ENCODE peak calls at places on chromosome 3, in five cellular contexts. S is retinal pigment epithelial cell, Z is ovary, A is HCT116, I is AG09309. R is an unnamed sample.

GRCh38 chr3:39104961-39105686 is 2.3 kb downstream of the GORASP1 start:
- DNase-seq in S (no peak), Z (no peak), A (no peak), I (no peak), R (no peak)

GRCh38 chr3:50435382-50435781 is 68.1 kb downstream of the CACNA2D2 start:
- DNase-seq in S (no peak), Z (no peak), A (no peak), I (no peak), R (no peak)

GRCh38 chr3:9704343-9705322 is 1.0 kb downstream of the CPNE9 start:
- DNase-seq in S (no peak), Z (no peak), A (no peak), I (no peak), R (no peak)

GRCh38 chr3:57500506-57500905 is 43.6 kb downstream of the DNAH12 start:
- DNase-seq in S (no peak), Z (no peak), A (no peak), I (no peak), R (no peak)

GRCh38 chr3:129317876-129318275 is 39.2 kb downstream of the HMCES start:
- DNase-seq in S (no peak), Z (no peak), A (no peak), I (no peak), R (no peak)

GRCh38 chr3:190089711-190090110 is 31.0 kb downstream of the P3H2 start:
- DNase-seq in S (no peak), Z (no peak), A (no peak), I (no peak), R (no peak)

GRCh38 chr3:44902628-44903027 is 28.2 kb downstream of the TGM4 start:
- DNase-seq in S (no peak), Z (no peak), A (no peak), I (no peak), R (no peak)

GRCh38 chr3:59750391-59750790 is 700.6 kb upstream of the CFAP20DC start:
- DNase-seq in S (no peak), Z (no peak), A (no peak), I (no peak), R (no peak)

GRCh38 chr3:36944012-36944640 is 728 bp downstream of the TRANK1 start:
- DNase-seq in S (no peak), Z (peak), A (no peak), I (no peak), R (peak)

GRCh38 chr3:14549256-14549931 is 9.3 kb upstream of the GRIP2 start:
- DNase-seq in S (no peak), Z (no peak), A (peak), I (no peak), R (no peak)

GRCh38 chr3:135085696-135086436 is 290.8 kb downstream of the EPHB1 start:
- DNase-seq in S (no peak), Z (no peak), A (no peak), I (no peak), R (no peak)

GRCh38 chr3:135091956-135092355 is 296.9 kb downstream of the EPHB1 start:
- DNase-seq in S (no peak), Z (no peak), A (no peak), I (no peak), R (peak)

GRCh38 chr3:135090020-135090717 is 295.1 kb downstream of the EPHB1 start:
- DNase-seq in S (no peak), Z (no peak), A (no peak), I (no peak), R (no peak)

GRCh38 chr3:135093121-135093520 is 298.1 kb downstream of the EPHB1 start:
- DNase-seq in S (no peak), Z (no peak), A (no peak), I (no peak), R (no peak)

GRCh38 chr3:135089451-135089850 is 294.4 kb downstream of the EPHB1 start:
- DNase-seq in S (no peak), Z (no peak), A (no peak), I (no peak), R (no peak)
- H3K4me3 ChIP-seq in S (no peak), Z (no peak), A (no peak), I (no peak), R (no peak)

GRCh38 chr3:42755681-42756578 is 17.1 kb downstream of the CCDC13 start:
- DNase-seq in S (no peak), Z (no peak), A (no peak), I (no peak), R (no peak)
- TF ChIP-seq CTCF in S (peak), Z (no peak), A (peak), I (peak), R (peak)

GRCh38 chr3:153426344-153426743 is 264.3 kb downstream of the RAP2B start:
- DNase-seq in S (no peak), Z (no peak), A (no peak), I (no peak), R (no peak)
- H3K4me3 ChIP-seq in S (no peak), Z (no peak), A (no peak), I (no peak), R (no peak)

DNA sequence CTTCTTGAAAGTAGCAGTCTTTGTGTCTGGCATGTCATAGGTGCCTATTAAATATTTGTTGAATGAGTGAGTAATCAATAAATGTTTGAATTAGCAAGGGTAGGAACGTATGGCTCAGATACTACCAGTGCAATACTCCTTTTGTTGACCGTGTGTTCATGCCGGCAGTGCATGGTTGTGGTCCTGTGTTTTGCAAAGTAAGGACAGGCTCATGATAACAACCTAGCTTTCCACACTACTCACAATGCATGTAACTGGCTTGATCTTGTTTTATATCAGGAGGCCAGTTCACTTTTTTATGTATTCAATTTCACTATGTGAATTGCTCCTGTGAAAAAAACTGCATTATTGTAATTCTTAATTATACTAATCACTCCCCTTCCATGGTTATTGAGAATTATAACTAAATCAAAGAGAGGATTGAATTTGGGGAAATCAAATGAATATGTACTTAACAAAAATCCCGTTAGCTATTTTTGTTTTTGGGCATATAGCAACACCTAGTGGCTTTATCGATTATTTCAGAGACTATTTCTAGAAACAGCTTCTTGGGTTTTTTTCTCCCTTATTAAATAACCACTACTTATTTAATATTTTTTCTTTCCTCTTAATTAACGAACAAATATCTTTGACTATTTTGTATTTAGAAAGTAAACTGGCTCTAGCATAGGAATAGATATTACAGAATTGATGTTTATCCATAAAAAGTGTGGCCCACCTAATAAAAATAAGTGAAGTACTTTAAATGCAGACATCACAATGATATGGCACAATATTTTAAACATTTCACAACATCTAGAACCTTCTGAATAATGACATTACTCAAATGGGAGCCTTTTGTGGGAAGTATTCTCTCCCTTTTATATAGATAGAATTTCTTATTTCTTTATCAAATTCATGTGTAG is 218.5 kb downstream of the BBX start:
- DNase-seq in S (no peak), Z (no peak), A (no peak), I (no peak), R (no peak)
- TF ChIP-seq CTCF in S (peak), Z (peak), A (peak), I (peak), R (peak)

GRCh38 chr3:146160233-146160963 is 586 bp downstream of the PLOD2 start:
- DNase-seq in S (peak), Z (peak), A (peak), I (peak), R (peak)
- H3K4me3 ChIP-seq in S (peak), Z (peak), A (peak), I (peak), R (peak)

GRCh38 chr3:126751611-126752302 is 47.7 kb downstream of the CHCHD6 start:
- DNase-seq in S (no peak), Z (no peak), A (no peak), I (no peak), R (no peak)
- TF ChIP-seq CTCF in S (no peak), Z (no peak), A (no peak), I (no peak), R (no peak)

GRCh38 chr3:177061382-177061781 is 135.9 kb downstream of the TBL1XR1 start:
- DNase-seq in S (no peak), Z (no peak), A (no peak), I (no peak), R (no peak)
- H3K4me3 ChIP-seq in S (no peak), Z (no peak), A (no peak), I (no peak), R (no peak)

DNA sequence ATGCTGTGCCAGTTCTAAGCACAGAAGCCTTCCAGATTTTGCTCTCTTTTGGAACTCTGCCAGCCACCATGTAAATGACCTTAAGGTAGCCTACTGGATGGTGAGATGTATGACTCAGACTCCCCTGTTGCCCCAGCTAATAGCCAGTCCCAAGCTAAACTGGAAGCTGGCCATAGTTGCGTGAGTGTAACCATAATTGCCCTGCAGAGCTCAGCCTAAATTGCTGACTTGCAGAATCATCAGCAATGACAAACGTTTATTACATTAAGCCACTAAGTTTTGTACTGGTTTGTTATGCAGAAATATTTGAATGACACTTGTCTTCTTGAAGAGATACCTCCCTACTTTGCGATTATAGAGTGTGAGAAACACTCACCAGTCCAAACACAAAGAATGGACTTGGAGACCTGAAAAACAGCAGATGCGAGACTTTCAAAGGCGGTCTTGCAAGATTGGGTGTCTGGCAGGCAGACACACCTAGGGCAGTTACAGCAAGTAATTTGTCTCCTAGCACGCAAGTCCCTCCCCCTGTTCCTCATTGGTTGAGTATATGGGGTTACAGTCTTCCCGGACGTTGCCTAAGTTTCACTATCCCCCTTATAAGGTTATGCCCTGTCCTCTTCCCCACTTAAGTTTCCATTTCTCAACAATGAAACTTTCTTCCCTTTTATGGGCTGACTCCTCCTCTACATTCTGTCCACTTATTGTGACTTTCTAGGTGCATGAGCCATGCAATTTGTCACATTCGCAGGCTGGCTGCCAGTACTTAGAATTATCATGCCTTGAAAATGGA is 83.6 kb upstream of the XCR1 start:
- DNase-seq in S (peak), Z (no peak), A (peak), I (peak), R (no peak)
- TF ChIP-seq CTCF in S (no peak), Z (no peak), A (no peak), I (no peak), R (no peak)